ENCODE peak calls at places on chromosome 14, in ten cellular contexts. X, I, W, E, C, J, S, P, Y and N are unnamed samples.
A peak's percentile ranks its signal among the peaks of the same experiment; 100 is the strongest.

GRCh38 chr14:90850487-90850886 is 34.3 kb upstream of the TTC7B start:
- DNase-seq in X (no peak), I (no peak), W (no peak), E (no peak), C (peak; percentile 45), J (no peak), S (no peak), P (no peak), Y (peak; percentile 77), N (peak; percentile 71)

GRCh38 chr14:81433378-81433777 is 33.3 kb upstream of the STON2 start:
- DNase-seq in X (no peak), I (no peak), W (no peak), E (no peak), C (no peak), J (no peak), S (no peak), P (no peak), Y (no peak), N (no peak)

GRCh38 chr14:105943973-105944602 is 417.7 kb downstream of the TMEM121 start:
- DNase-seq in X (no peak), I (no peak), W (peak; percentile 6), E (no peak), C (no peak), J (no peak), S (no peak), P (no peak), Y (no peak), N (no peak)

GRCh38 chr14:21032326-21033154 is 2.1 kb downstream of the RNASE13 start:
- DNase-seq in X (no peak), I (no peak), W (no peak), E (no peak), C (no peak), J (no peak), S (no peak), P (peak; percentile 54), Y (no peak), N (no peak)

GRCh38 chr14:20632831-20633771 is 8.4 kb downstream of the OR6S1 start:
- DNase-seq in X (peak; percentile 78), I (peak; percentile 73), W (peak; percentile 51), E (peak; percentile 21), C (no peak), J (peak; percentile 97), S (no peak), P (peak; percentile 73), Y (peak; percentile 82), N (peak; percentile 65)

GRCh38 chr14:76770521-76771431 is 9.5 kb downstream of the VASH1 start:
- DNase-seq in X (no peak), I (no peak), W (peak; percentile 23), E (no peak), C (no peak), J (no peak), S (no peak), P (no peak), Y (no peak), N (no peak)

GRCh38 chr14:89417469-89418225 is 614 bp upstream of the FOXN3 start:
- DNase-seq in X (peak; percentile 39), I (no peak), W (peak; percentile 63), E (peak; percentile 39), C (peak; percentile 54), J (peak; percentile 61), S (peak; percentile 55), P (peak; percentile 86), Y (peak; percentile 48), N (peak; percentile 46)

GRCh38 chr14:30223966-30224365 is 296.3 kb upstream of the PRKD1 start:
- DNase-seq in X (no peak), I (no peak), W (peak; percentile 37), E (peak; percentile 83), C (no peak), J (no peak), S (no peak), P (no peak), Y (peak; percentile 29), N (peak; percentile 38)

GRCh38 chr14:93759781-93760307 is 28.4 kb downstream of the PRIMA1 start:
- DNase-seq in X (no peak), I (peak; percentile 58), W (no peak), E (no peak), C (no peak), J (no peak), S (peak; percentile 77), P (no peak), Y (no peak), N (no peak)

GRCh38 chr14:21039585-21040369 is 2.4 kb upstream of the RNASE7 start:
- DNase-seq in X (peak; percentile 33), I (peak; percentile 30), W (no peak), E (peak; percentile 63), C (peak; percentile 41), J (peak; percentile 66), S (no peak), P (peak; percentile 53), Y (peak; percentile 61), N (peak; percentile 86)

GRCh38 chr14:80587096-80587724 is 354.3 kb downstream of the CEP128 start:
- DNase-seq in X (no peak), I (no peak), W (no peak), E (no peak), C (peak; percentile 21), J (no peak), S (no peak), P (peak; percentile 1), Y (peak; percentile 70), N (peak; percentile 70)

DNA sequence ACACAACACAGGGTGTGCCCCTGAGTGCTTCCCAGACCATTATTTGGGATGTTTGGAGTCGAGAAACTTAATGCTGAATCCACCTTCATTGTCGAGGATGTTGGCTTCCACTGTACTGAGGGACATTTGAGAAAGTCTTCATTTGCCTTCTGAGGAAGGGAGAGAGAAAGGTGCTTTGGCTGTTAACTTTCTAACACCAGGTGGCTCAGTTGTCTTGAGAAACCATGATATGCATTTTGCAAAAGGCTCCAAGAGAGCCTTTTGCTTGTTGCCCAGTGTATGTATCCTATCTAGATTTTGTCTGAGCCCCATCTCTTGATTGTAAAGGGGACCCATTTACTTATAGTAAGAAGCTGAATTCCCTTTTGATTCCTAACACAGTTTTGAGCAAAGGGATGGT is 28.6 kb upstream of the NRXN3 start:
- DNase-seq in X (no peak), I (no peak), W (no peak), E (no peak), C (no peak), J (no peak), S (no peak), P (no peak), Y (no peak), N (no peak)
- TF ChIP-seq CTCF in X (no peak), I (no peak), W (no peak), E (no peak), C (no peak), J (no peak), S (no peak), P (no peak), Y (no peak), N (no peak)

GRCh38 chr14:95998656-95999055 is 40.5 kb upstream of the C14orf132 start:
- DNase-seq in X (no peak), I (no peak), W (no peak), E (no peak), C (peak; percentile 16), J (no peak), S (no peak), P (no peak), Y (peak; percentile 32), N (peak; percentile 57)

GRCh38 chr14:96001866-96002510 is 37.2 kb upstream of the C14orf132 start:
- DNase-seq in X (no peak), I (peak; percentile 19), W (no peak), E (no peak), C (no peak), J (no peak), S (no peak), P (no peak), Y (peak; percentile 19), N (no peak)

DNA sequence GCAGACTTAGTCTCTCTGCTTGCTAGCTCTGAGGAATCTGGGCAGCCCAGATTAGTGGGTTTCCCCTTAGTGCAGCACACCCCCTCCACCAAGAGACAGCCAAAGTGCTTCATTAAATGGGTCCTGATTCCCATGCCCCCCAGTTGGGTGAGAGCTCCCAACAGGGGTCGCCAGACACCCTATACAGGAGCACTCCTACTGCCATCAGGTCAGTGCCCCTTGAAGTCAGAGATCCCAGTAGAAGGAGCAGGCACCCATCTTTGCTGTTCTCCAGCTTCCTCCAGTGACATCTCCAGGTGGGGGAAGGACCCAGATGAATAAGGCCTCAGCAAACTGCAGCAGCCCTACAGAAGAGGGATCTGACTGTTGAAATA is 36.7 kb upstream of the C14orf132 start:
- DNase-seq in X (no peak), I (no peak), W (no peak), E (no peak), C (no peak), J (no peak), S (no peak), P (no peak), Y (no peak), N (no peak)
- TF ChIP-seq CTCF in X (no peak), I (no peak), W (no peak), E (no peak), C (no peak), J (no peak), S (no peak), P (no peak), Y (no peak), N (no peak)

GRCh38 chr14:75514673-75515630 is 7.3 kb upstream of the BATF start:
- DNase-seq in X (peak; percentile 72), I (no peak), W (no peak), E (no peak), C (no peak), J (no peak), S (no peak), P (peak; percentile 57), Y (peak; percentile 9), N (no peak)
- TF ChIP-seq CTCF in X (peak; percentile 17), I (no peak), W (no peak), E (no peak), C (no peak), J (no peak), S (no peak), P (no peak), Y (no peak), N (peak; percentile 31)

GRCh38 chr14:36605506-36605857 is 23.1 kb upstream of the NKX2-8 start:
- DNase-seq in X (no peak), I (no peak), W (no peak), E (no peak), C (no peak), J (no peak), S (no peak), P (no peak), Y (no peak), N (peak; percentile 11)

GRCh38 chr14:36600431-36600830 is 18.0 kb upstream of the NKX2-8 start:
- DNase-seq in X (no peak), I (peak; percentile 28), W (no peak), E (no peak), C (no peak), J (no peak), S (no peak), P (no peak), Y (no peak), N (no peak)

DNA sequence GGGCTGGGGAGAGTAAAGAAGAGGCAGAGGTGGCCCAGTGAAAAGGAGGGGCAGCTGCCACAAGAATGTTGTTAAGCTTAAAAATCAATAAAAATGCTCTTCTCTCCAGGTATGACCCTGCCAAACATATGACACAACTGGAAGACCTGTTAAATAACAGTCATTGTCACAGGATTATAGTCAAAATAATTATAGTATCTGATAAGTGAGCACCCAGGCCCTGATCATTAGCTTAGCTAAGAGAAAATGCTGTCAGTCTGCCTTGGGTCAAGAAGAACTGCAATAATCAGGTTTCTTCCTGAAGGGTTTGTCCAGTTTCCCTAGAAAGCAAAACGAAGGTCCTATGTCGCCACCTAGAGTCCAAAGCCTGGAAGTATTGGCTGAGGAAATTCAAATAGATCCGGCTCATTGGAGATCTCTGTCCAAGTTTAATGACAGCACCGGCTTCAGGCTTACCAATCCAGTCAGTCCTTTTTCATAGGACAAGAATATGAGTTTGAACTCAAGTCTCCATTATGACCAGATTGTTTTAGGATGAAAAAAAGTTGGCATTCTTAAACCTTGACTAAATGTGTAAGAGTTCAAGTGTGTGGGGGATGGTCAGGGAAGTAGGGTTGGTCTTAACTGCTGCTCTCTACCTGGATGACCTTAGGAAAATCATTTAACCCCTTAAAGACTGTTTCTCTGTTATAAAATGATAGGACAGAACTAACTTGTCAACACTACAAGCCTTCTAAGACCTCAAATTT is 22.5 kb upstream of the NKX2-8 start:
- DNase-seq in X (peak; percentile 60), I (peak; percentile 60), W (peak; percentile 69), E (peak; percentile 37), C (peak; percentile 76), J (peak; percentile 71), S (no peak), P (peak; percentile 56), Y (peak; percentile 57), N (peak; percentile 80)
- TF ChIP-seq CTCF in X (peak; percentile 48), I (peak; percentile 78), W (peak; percentile 22), E (peak; percentile 57), C (peak; percentile 83), J (peak; percentile 82), S (peak; percentile 77), P (peak; percentile 83), Y (peak; percentile 94), N (peak; percentile 91)